ENCODE peak calls at places on chromosome 1, in seven cellular contexts. One of them, this sample, is unnamed.

GRCh38 chr1:65392497-65392896 is 28.0 kb upstream of the LEPR start:
- DNase-seq in bronchial epithelial cell: no peak
- DNase-seq in H1: no peak
- DNase-seq in cardiac muscle cell: no peak
- DNase-seq in astrocyte: no peak
- DNase-seq in A549: no peak
- DNase-seq in fibroblast of mammary gland: no peak
- DNase-seq in this sample: no peak

GRCh38 chr1:223846668-223847007 is 891 bp upstream of the TP53BP2 start:
- DNase-seq in fibroblast of mammary gland: peak
- DNase-seq in cardiac muscle cell: peak
- DNase-seq in A549: no peak
- DNase-seq in bronchial epithelial cell: no peak
- DNase-seq in H1: no peak
- DNase-seq in astrocyte: no peak
- DNase-seq in this sample: no peak

GRCh38 chr1:183515002-183515689 is 42.8 kb downstream of the SMG7 start:
- DNase-seq in A549: peak
- DNase-seq in cardiac muscle cell: peak
- DNase-seq in astrocyte: peak
- DNase-seq in fibroblast of mammary gland: peak
- DNase-seq in H1: no peak
- DNase-seq in bronchial epithelial cell: peak
- DNase-seq in this sample: no peak

GRCh38 chr1:230050973-230051735 is 15.9 kb upstream of the GALNT2 start:
- DNase-seq in astrocyte: no peak
- DNase-seq in bronchial epithelial cell: no peak
- DNase-seq in H1: no peak
- DNase-seq in A549: no peak
- DNase-seq in cardiac muscle cell: no peak
- DNase-seq in fibroblast of mammary gland: no peak
- DNase-seq in this sample: no peak

GRCh38 chr1:196902344-196902743 is 14.5 kb downstream of the CFHR4 start:
- DNase-seq in bronchial epithelial cell: no peak
- DNase-seq in fibroblast of mammary gland: no peak
- DNase-seq in H1: no peak
- DNase-seq in A549: no peak
- DNase-seq in cardiac muscle cell: no peak
- DNase-seq in astrocyte: no peak
- DNase-seq in this sample: no peak

GRCh38 chr1:115463347-115463746 is 125.3 kb upstream of the NGF start:
- DNase-seq in H1: no peak
- DNase-seq in A549: no peak
- DNase-seq in cardiac muscle cell: no peak
- DNase-seq in astrocyte: no peak
- DNase-seq in fibroblast of mammary gland: no peak
- DNase-seq in bronchial epithelial cell: no peak
- DNase-seq in this sample: no peak

GRCh38 chr1:167599839-167600581 is 30.0 kb upstream of the RCSD1 start:
- DNase-seq in cardiac muscle cell: peak
- DNase-seq in fibroblast of mammary gland: peak
- DNase-seq in bronchial epithelial cell: peak
- DNase-seq in H1: no peak
- DNase-seq in astrocyte: peak
- DNase-seq in A549: no peak
- DNase-seq in this sample: no peak

GRCh38 chr1:40829631-40830245 is 32.4 kb downstream of the CITED4 start:
- DNase-seq in fibroblast of mammary gland: no peak
- DNase-seq in bronchial epithelial cell: peak
- DNase-seq in H1: no peak
- DNase-seq in cardiac muscle cell: no peak
- DNase-seq in A549: no peak
- DNase-seq in astrocyte: no peak
- DNase-seq in this sample: no peak

GRCh38 chr1:3369437-3370076 is 84.9 kb upstream of the ARHGEF16 start:
- DNase-seq in cardiac muscle cell: peak
- DNase-seq in A549: no peak
- DNase-seq in H1: no peak
- DNase-seq in fibroblast of mammary gland: peak
- DNase-seq in bronchial epithelial cell: peak
- DNase-seq in astrocyte: peak
- DNase-seq in this sample: no peak

GRCh38 chr1:50077273-50077672 is 31.4 kb upstream of the ELAVL4 start:
- DNase-seq in A549: no peak
- DNase-seq in bronchial epithelial cell: no peak
- DNase-seq in cardiac muscle cell: no peak
- DNase-seq in astrocyte: no peak
- DNase-seq in H1: no peak
- DNase-seq in fibroblast of mammary gland: no peak
- DNase-seq in this sample: no peak

GRCh38 chr1:110874303-110875215 is 1.6 kb downstream of the CD53 start:
- DNase-seq in astrocyte: no peak
- DNase-seq in H1: no peak
- DNase-seq in A549: no peak
- DNase-seq in fibroblast of mammary gland: no peak
- DNase-seq in cardiac muscle cell: peak
- DNase-seq in bronchial epithelial cell: no peak
- DNase-seq in this sample: no peak

GRCh38 chr1:37633040-37633949 is 1.4 kb downstream of the RSPO1 start:
- DNase-seq in astrocyte: no peak
- DNase-seq in fibroblast of mammary gland: no peak
- DNase-seq in bronchial epithelial cell: no peak
- DNase-seq in A549: no peak
- DNase-seq in cardiac muscle cell: no peak
- DNase-seq in H1: no peak
- DNase-seq in this sample: no peak

GRCh38 chr1:158058339-158059025 is 65.0 kb downstream of the KIRREL1 start:
- DNase-seq in fibroblast of mammary gland: no peak
- DNase-seq in astrocyte: no peak
- DNase-seq in bronchial epithelial cell: no peak
- DNase-seq in cardiac muscle cell: no peak
- DNase-seq in H1: no peak
- DNase-seq in A549: no peak
- DNase-seq in this sample: no peak

GRCh38 chr1:18938707-18939070 is 17.8 kb downstream of the IFFO2 start:
- DNase-seq in astrocyte: no peak
- DNase-seq in cardiac muscle cell: no peak
- DNase-seq in A549: no peak
- DNase-seq in bronchial epithelial cell: no peak
- DNase-seq in fibroblast of mammary gland: no peak
- DNase-seq in H1: no peak
- DNase-seq in this sample: peak

GRCh38 chr1:6570066-6570465 is 9.7 kb upstream of the ZBTB48 start:
- DNase-seq in astrocyte: no peak
- DNase-seq in bronchial epithelial cell: no peak
- DNase-seq in H1: no peak
- DNase-seq in fibroblast of mammary gland: no peak
- DNase-seq in cardiac muscle cell: no peak
- DNase-seq in A549: no peak
- DNase-seq in this sample: no peak

GRCh38 chr1:192436441-192437078 is 119.8 kb downstream of the RGS21 start:
- DNase-seq in bronchial epithelial cell: no peak
- DNase-seq in A549: no peak
- DNase-seq in H1: no peak
- DNase-seq in cardiac muscle cell: no peak
- DNase-seq in astrocyte: no peak
- DNase-seq in fibroblast of mammary gland: no peak
- DNase-seq in this sample: no peak

GRCh38 chr1:183892351-183892793 is 87.5 kb downstream of the RGL1 start:
- DNase-seq in A549: no peak
- DNase-seq in cardiac muscle cell: peak
- DNase-seq in bronchial epithelial cell: peak
- DNase-seq in astrocyte: no peak
- DNase-seq in fibroblast of mammary gland: peak
- DNase-seq in H1: no peak
- DNase-seq in this sample: no peak

GRCh38 chr1:220516722-220517042 is 11.3 kb upstream of the MARK1 start:
- DNase-seq in astrocyte: no peak
- DNase-seq in fibroblast of mammary gland: no peak
- DNase-seq in bronchial epithelial cell: peak
- DNase-seq in A549: no peak
- DNase-seq in H1: no peak
- DNase-seq in cardiac muscle cell: no peak
- DNase-seq in this sample: no peak

GRCh38 chr1:223364685-223365382 is 858 bp upstream of the SUSD4 start:
- DNase-seq in bronchial epithelial cell: peak
- DNase-seq in A549: no peak
- DNase-seq in H1: no peak
- DNase-seq in fibroblast of mammary gland: no peak
- DNase-seq in astrocyte: no peak
- DNase-seq in cardiac muscle cell: no peak
- DNase-seq in this sample: no peak

GRCh38 chr1:66557157-66557556 is 23.2 kb downstream of the SGIP1 start:
- DNase-seq in fibroblast of mammary gland: peak
- DNase-seq in H1: no peak
- DNase-seq in cardiac muscle cell: no peak
- DNase-seq in bronchial epithelial cell: no peak
- DNase-seq in A549: no peak
- DNase-seq in astrocyte: peak
- DNase-seq in this sample: no peak

GRCh38 chr1:55363261-55363660 is 148.1 kb upstream of the USP24 start:
- DNase-seq in fibroblast of mammary gland: peak
- DNase-seq in A549: no peak
- DNase-seq in cardiac muscle cell: peak
- DNase-seq in astrocyte: peak
- DNase-seq in bronchial epithelial cell: no peak
- DNase-seq in H1: no peak
- DNase-seq in this sample: no peak

GRCh38 chr1:70090875-70091274 is 114.5 kb downstream of the LRRC40 start:
- DNase-seq in astrocyte: peak
- DNase-seq in bronchial epithelial cell: peak
- DNase-seq in H1: no peak
- DNase-seq in cardiac muscle cell: peak
- DNase-seq in A549: no peak
- DNase-seq in fibroblast of mammary gland: peak
- DNase-seq in this sample: no peak

GRCh38 chr1:145994391-145995120 is 1.8 kb downstream of the TXNIP start:
- DNase-seq in astrocyte: no peak
- DNase-seq in fibroblast of mammary gland: peak
- DNase-seq in A549: no peak
- DNase-seq in bronchial epithelial cell: no peak
- DNase-seq in cardiac muscle cell: no peak
- DNase-seq in H1: no peak
- DNase-seq in this sample: no peak

GRCh38 chr1:168917796-168918195 is 188.7 kb upstream of the ATP1B1 start:
- DNase-seq in A549: no peak
- DNase-seq in cardiac muscle cell: no peak
- DNase-seq in astrocyte: no peak
- DNase-seq in bronchial epithelial cell: no peak
- DNase-seq in fibroblast of mammary gland: no peak
- DNase-seq in H1: no peak
- DNase-seq in this sample: no peak

GRCh38 chr1:85605519-85606413 is 25.2 kb downstream of the CCN1 start:
- DNase-seq in bronchial epithelial cell: no peak
- DNase-seq in cardiac muscle cell: no peak
- DNase-seq in A549: no peak
- DNase-seq in H1: no peak
- DNase-seq in astrocyte: no peak
- DNase-seq in fibroblast of mammary gland: no peak
- DNase-seq in this sample: no peak

GRCh38 chr1:21022279-21023040 is 154.2 kb downstream of the EIF4G3 start:
- DNase-seq in astrocyte: peak
- DNase-seq in bronchial epithelial cell: peak
- DNase-seq in fibroblast of mammary gland: peak
- DNase-seq in cardiac muscle cell: peak
- DNase-seq in H1: no peak
- DNase-seq in A549: peak
- DNase-seq in this sample: no peak
- TF ChIP-seq CTCF in astrocyte: no peak
- TF ChIP-seq CTCF in bronchial epithelial cell: no peak
- TF ChIP-seq CTCF in fibroblast of mammary gland: no peak
- TF ChIP-seq CTCF in cardiac muscle cell: no peak
- TF ChIP-seq CTCF in H1: no peak
- TF ChIP-seq CTCF in A549: no peak
- TF ChIP-seq CTCF in this sample: no peak

GRCh38 chr1:162040657-162041056 is 17.0 kb upstream of the OLFML2B start:
- DNase-seq in cardiac muscle cell: peak
- DNase-seq in H1: no peak
- DNase-seq in fibroblast of mammary gland: peak
- DNase-seq in astrocyte: no peak
- DNase-seq in bronchial epithelial cell: peak
- DNase-seq in A549: no peak
- DNase-seq in this sample: no peak
- TF ChIP-seq CTCF in cardiac muscle cell: peak
- TF ChIP-seq CTCF in H1: peak
- TF ChIP-seq CTCF in fibroblast of mammary gland: peak
- TF ChIP-seq CTCF in astrocyte: peak
- TF ChIP-seq CTCF in bronchial epithelial cell: peak
- TF ChIP-seq CTCF in A549: peak
- TF ChIP-seq CTCF in this sample: peak

DNA sequence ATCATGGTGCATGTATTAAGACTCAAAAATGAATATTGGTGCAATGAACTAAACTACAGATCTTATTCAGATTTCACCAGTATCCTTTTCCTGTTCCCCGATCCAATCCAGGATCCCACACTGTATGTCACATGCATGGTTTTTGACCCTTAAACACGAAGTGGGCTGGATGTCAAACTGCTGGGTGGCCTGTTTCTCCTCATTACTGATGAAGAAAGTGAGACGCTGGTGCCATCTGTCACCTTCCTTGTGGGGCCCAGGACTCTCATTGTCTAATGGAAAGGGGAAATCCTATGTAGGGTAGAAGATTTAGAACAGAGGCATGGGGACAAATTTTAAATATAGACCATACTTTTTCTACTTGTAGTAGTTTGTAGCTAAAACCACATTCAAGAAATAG is 56.2 kb downstream of the DISC1 start:
- DNase-seq in astrocyte: no peak
- DNase-seq in cardiac muscle cell: no peak
- DNase-seq in H1: no peak
- DNase-seq in fibroblast of mammary gland: no peak
- DNase-seq in bronchial epithelial cell: no peak
- DNase-seq in A549: no peak
- DNase-seq in this sample: no peak
- TF ChIP-seq CTCF in astrocyte: no peak
- TF ChIP-seq CTCF in cardiac muscle cell: no peak
- TF ChIP-seq CTCF in H1: no peak
- TF ChIP-seq CTCF in fibroblast of mammary gland: no peak
- TF ChIP-seq CTCF in bronchial epithelial cell: no peak
- TF ChIP-seq CTCF in A549: no peak
- TF ChIP-seq CTCF in this sample: no peak

GRCh38 chr1:61781151-61781550 is 38.9 kb downstream of the PATJ start:
- DNase-seq in cardiac muscle cell: no peak
- DNase-seq in fibroblast of mammary gland: no peak
- DNase-seq in H1: no peak
- DNase-seq in A549: no peak
- DNase-seq in astrocyte: no peak
- DNase-seq in bronchial epithelial cell: no peak
- DNase-seq in this sample: no peak

GRCh38 chr1:61779231-61779630 is 37.0 kb downstream of the PATJ start:
- DNase-seq in A549: no peak
- DNase-seq in H1: no peak
- DNase-seq in fibroblast of mammary gland: no peak
- DNase-seq in cardiac muscle cell: no peak
- DNase-seq in bronchial epithelial cell: no peak
- DNase-seq in astrocyte: no peak
- DNase-seq in this sample: no peak

DNA sequence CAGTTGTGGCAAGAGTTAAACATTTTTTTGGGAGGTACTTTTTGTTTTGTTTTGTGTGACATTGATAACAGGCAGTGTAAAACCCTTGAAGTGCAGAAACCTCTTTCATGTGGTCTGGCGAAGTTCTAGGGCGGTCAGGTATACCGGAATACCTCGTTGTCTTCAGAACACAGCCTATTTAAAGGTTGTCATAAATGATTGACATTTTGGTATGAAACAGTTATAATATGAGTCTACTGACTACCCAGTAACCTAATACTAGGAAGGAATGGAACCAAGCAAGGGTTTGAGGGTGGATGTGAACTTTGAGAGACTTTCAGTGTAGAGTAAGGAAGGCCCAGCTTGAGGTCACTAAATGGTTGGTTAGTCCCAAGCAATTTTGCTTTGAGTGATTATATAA is 40.5 kb downstream of the PATJ start:
- DNase-seq in astrocyte: no peak
- DNase-seq in A549: no peak
- DNase-seq in bronchial epithelial cell: no peak
- DNase-seq in fibroblast of mammary gland: no peak
- DNase-seq in H1: no peak
- DNase-seq in cardiac muscle cell: no peak
- DNase-seq in this sample: no peak
- TF ChIP-seq CTCF in astrocyte: no peak
- TF ChIP-seq CTCF in A549: no peak
- TF ChIP-seq CTCF in bronchial epithelial cell: no peak
- TF ChIP-seq CTCF in fibroblast of mammary gland: no peak
- TF ChIP-seq CTCF in H1: no peak
- TF ChIP-seq CTCF in cardiac muscle cell: no peak
- TF ChIP-seq CTCF in this sample: no peak

This sample was measured in D721Med.